ENCODE peak calls at places on chromosomes 4 and X, in nine cellular contexts. One of them, this sample, is unnamed.

GRCh38 chr4:127560755-127561154 is 72.0 kb upstream of the INTU start:
- DNase-seq in HT-29: no peak
- DNase-seq in GM12892: no peak
- DNase-seq in ecto neural progenitor cell: no peak
- DNase-seq in left lobe of liver: no peak
- DNase-seq in activated naive CD4-positive, alpha-beta T cell: no peak
- DNase-seq in A549: no peak
- DNase-seq in activated CD4-positive, alpha-beta T cell treated with anti-CD3 and anti-CD28 coated beads for 48 hours: no peak
- DNase-seq in naive thymus-derived CD8-positive, alpha-beta T cell: no peak
- DNase-seq in this sample: no peak

GRCh38 chrX:108270739-108271396 is 167.4 kb downstream of the COL4A6 start:
- DNase-seq in HT-29: no peak
- DNase-seq in GM12892: no peak
- DNase-seq in ecto neural progenitor cell: no peak
- DNase-seq in left lobe of liver: no peak
- DNase-seq in activated naive CD4-positive, alpha-beta T cell: no peak
- DNase-seq in A549: no peak
- DNase-seq in activated CD4-positive, alpha-beta T cell treated with anti-CD3 and anti-CD28 coated beads for 48 hours: no peak
- DNase-seq in naive thymus-derived CD8-positive, alpha-beta T cell: no peak
- DNase-seq in this sample: peak; percentile 2

GRCh38 chrX:119145241-119145653 is 17.6 kb upstream of the KIAA1210 start:
- DNase-seq in HT-29: peak; percentile 28
- DNase-seq in GM12892: no peak
- DNase-seq in ecto neural progenitor cell: no peak
- DNase-seq in left lobe of liver: peak; percentile 46
- DNase-seq in activated naive CD4-positive, alpha-beta T cell: no peak
- DNase-seq in A549: peak; percentile 37
- DNase-seq in activated CD4-positive, alpha-beta T cell treated with anti-CD3 and anti-CD28 coated beads for 48 hours: peak; percentile 3
- DNase-seq in naive thymus-derived CD8-positive, alpha-beta T cell: no peak
- DNase-seq in this sample: no peak

GRCh38 chrX:31217111-31217510 is 145.3 kb upstream of the FTHL17 start:
- DNase-seq in HT-29: no peak
- DNase-seq in GM12892: no peak
- DNase-seq in ecto neural progenitor cell: no peak
- DNase-seq in left lobe of liver: no peak
- DNase-seq in activated naive CD4-positive, alpha-beta T cell: no peak
- DNase-seq in A549: no peak
- DNase-seq in activated CD4-positive, alpha-beta T cell treated with anti-CD3 and anti-CD28 coated beads for 48 hours: no peak
- DNase-seq in naive thymus-derived CD8-positive, alpha-beta T cell: no peak
- DNase-seq in this sample: no peak

GRCh38 chr4:118353452-118353851 is 649 bp upstream of the PRSS12 start:
- DNase-seq in HT-29: no peak
- DNase-seq in GM12892: no peak
- DNase-seq in ecto neural progenitor cell: no peak
- DNase-seq in left lobe of liver: no peak
- DNase-seq in activated naive CD4-positive, alpha-beta T cell: no peak
- DNase-seq in A549: no peak
- DNase-seq in activated CD4-positive, alpha-beta T cell treated with anti-CD3 and anti-CD28 coated beads for 48 hours: no peak
- DNase-seq in naive thymus-derived CD8-positive, alpha-beta T cell: no peak
- DNase-seq in this sample: no peak

GRCh38 chr4:26861434-26862186 is 969 bp downstream of the STIM2 start:
- DNase-seq in HT-29: peak; percentile 75
- DNase-seq in GM12892: peak; percentile 38
- DNase-seq in ecto neural progenitor cell: no peak
- DNase-seq in left lobe of liver: peak; percentile 77
- DNase-seq in activated naive CD4-positive, alpha-beta T cell: peak; percentile 58
- DNase-seq in A549: peak; percentile 41
- DNase-seq in activated CD4-positive, alpha-beta T cell treated with anti-CD3 and anti-CD28 coated beads for 48 hours: peak; percentile 81
- DNase-seq in naive thymus-derived CD8-positive, alpha-beta T cell: peak; percentile 71
- DNase-seq in this sample: peak; percentile 37

GRCh38 chrX:132532955-132533354 is 44.1 kb upstream of the MBNL3 start:
- DNase-seq in HT-29: peak; percentile 44
- DNase-seq in GM12892: no peak
- DNase-seq in ecto neural progenitor cell: no peak
- DNase-seq in left lobe of liver: no peak
- DNase-seq in activated naive CD4-positive, alpha-beta T cell: no peak
- DNase-seq in A549: no peak
- DNase-seq in activated CD4-positive, alpha-beta T cell treated with anti-CD3 and anti-CD28 coated beads for 48 hours: no peak
- DNase-seq in naive thymus-derived CD8-positive, alpha-beta T cell: no peak
- DNase-seq in this sample: no peak

GRCh38 chrX:16033336-16033735 is 90.0 kb upstream of the GRPR start:
- DNase-seq in HT-29: no peak
- DNase-seq in GM12892: no peak
- DNase-seq in ecto neural progenitor cell: no peak
- DNase-seq in left lobe of liver: no peak
- DNase-seq in activated naive CD4-positive, alpha-beta T cell: no peak
- DNase-seq in A549: no peak
- DNase-seq in activated CD4-positive, alpha-beta T cell treated with anti-CD3 and anti-CD28 coated beads for 48 hours: no peak
- DNase-seq in naive thymus-derived CD8-positive, alpha-beta T cell: no peak
- DNase-seq in this sample: no peak

GRCh38 chr4:4385729-4386295 is 1.1 kb upstream of the NSG1 start:
- DNase-seq in HT-29: no peak
- DNase-seq in GM12892: no peak
- DNase-seq in ecto neural progenitor cell: no peak
- DNase-seq in left lobe of liver: no peak
- DNase-seq in activated naive CD4-positive, alpha-beta T cell: no peak
- DNase-seq in A549: no peak
- DNase-seq in activated CD4-positive, alpha-beta T cell treated with anti-CD3 and anti-CD28 coated beads for 48 hours: no peak
- DNase-seq in naive thymus-derived CD8-positive, alpha-beta T cell: no peak
- DNase-seq in this sample: no peak

GRCh38 chrX:56462389-56462788 is 101.0 kb upstream of the UBQLN2 start:
- DNase-seq in HT-29: peak; percentile 15
- DNase-seq in GM12892: no peak
- DNase-seq in ecto neural progenitor cell: no peak
- DNase-seq in left lobe of liver: no peak
- DNase-seq in activated naive CD4-positive, alpha-beta T cell: no peak
- DNase-seq in A549: no peak
- DNase-seq in activated CD4-positive, alpha-beta T cell treated with anti-CD3 and anti-CD28 coated beads for 48 hours: no peak
- DNase-seq in naive thymus-derived CD8-positive, alpha-beta T cell: no peak
- DNase-seq in this sample: no peak

This sample was measured in KG1.